ENCODE peak calls at places on chromosomes 13 and 19, in five cellular contexts. M, T, X, Y and D are unnamed samples.
A peak's percentile ranks its signal among the peaks of the same experiment; 100 is the strongest.

GRCh38 chr19:2727640-2727944 is 6.4 kb upstream of the DIRAS1 start:
- DNase-seq in X (no peak), M (no peak), T (no peak), Y (no peak), D (peak; percentile 49)

GRCh38 chr19:7902796-7903243 is 857 bp upstream of the MAP2K7 start:
- DNase-seq in T (no peak), M (no peak), X (no peak), Y (no peak), D (no peak)

GRCh38 chr13:61045197-61045596 is 370.5 kb downstream of the PCDH20 start:
- DNase-seq in M (no peak), X (no peak), Y (no peak), T (no peak), D (no peak)

GRCh38 chr19:50657672-50658437 is 8.6 kb downstream of the C19orf81 start:
- DNase-seq in T (peak; percentile 96), M (peak; percentile 99), Y (peak; percentile 44), X (peak; percentile 5), D (peak; percentile 94)

GRCh38 chr13:91185294-91185863 is 162.1 kb upstream of the MIR17HG start:
- DNase-seq in M (peak; percentile 7), X (no peak), Y (peak; percentile 9), T (no peak), D (peak; percentile 39)

GRCh38 chr19:41999878-42000208 is 5.8 kb upstream of the ATP1A3 start:
- DNase-seq in X (no peak), T (no peak), M (no peak), Y (no peak), D (peak; percentile 26)

GRCh38 chr19:47587295-47587694 is 14.3 kb upstream of the ZNF541 start:
- DNase-seq in X (no peak), T (no peak), M (no peak), Y (no peak), D (no peak)

GRCh38 chr19:39237200-39238184 is 7.3 kb downstream of the IFNL3 start:
- DNase-seq in X (peak; percentile 45), M (peak; percentile 3), T (peak; percentile 78), Y (peak; percentile 45), D (no peak)

GRCh38 chr13:36817996-36818395 is 1.0 kb upstream of the RFXAP start:
- DNase-seq in Y (no peak), M (no peak), T (no peak), X (no peak), D (no peak)

GRCh38 chr19:387777-388176 is 21.2 kb downstream of the C2CD4C start:
- DNase-seq in Y (no peak), X (no peak), T (no peak), M (no peak), D (no peak)

GRCh38 chr19:447816-448546 is 12.9 kb downstream of the SHC2 start:
- DNase-seq in Y (no peak), M (no peak), T (no peak), X (no peak), D (peak; percentile 89)

GRCh38 chr13:89514534-89515312 is 1832.8 kb upstream of the MIR17HG start:
- DNase-seq in Y (peak; percentile 50), T (no peak), M (no peak), X (no peak), D (no peak)

GRCh38 chr13:72932250-72932649 is 126.6 kb upstream of the KLF5 start:
- DNase-seq in M (no peak), Y (no peak), T (no peak), X (no peak), D (no peak)
- TF ChIP-seq ZBTB33 in M (no peak), Y (no peak), T (no peak), X (no peak), D (no peak)

DNA sequence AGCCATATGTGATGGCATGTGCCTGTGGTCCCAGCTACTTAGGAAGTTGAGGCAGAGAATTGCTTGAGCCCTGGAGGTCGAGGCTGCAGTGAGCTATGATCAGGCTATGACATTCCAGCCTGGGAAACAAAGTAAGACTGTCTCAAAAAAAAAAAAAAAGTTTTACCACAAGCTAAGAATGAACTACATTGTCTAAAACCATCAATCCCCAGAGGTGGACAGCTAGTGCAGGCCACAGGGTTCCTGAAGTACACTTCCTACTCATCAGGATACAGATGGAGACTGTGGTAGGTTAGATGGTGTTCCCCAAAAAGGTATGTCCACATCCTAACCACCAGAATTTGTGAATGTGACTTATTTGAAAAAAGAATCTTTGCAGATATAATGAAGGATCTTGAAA is 63.5 kb upstream of the DOCK9 start:
- DNase-seq in X (no peak), M (no peak), Y (no peak), T (no peak), D (no peak)
- H3K4me1 ChIP-seq in X (peaks cover 12% of the 10 kb centered on the region), M (peaks cover 4% of the 10 kb centered on the region), Y (no peaks in the 10 kb centered on the region), T (peaks cover 22% of the 10 kb centered on the region), D (peaks cover 11% of the 10 kb centered on the region)

DNA sequence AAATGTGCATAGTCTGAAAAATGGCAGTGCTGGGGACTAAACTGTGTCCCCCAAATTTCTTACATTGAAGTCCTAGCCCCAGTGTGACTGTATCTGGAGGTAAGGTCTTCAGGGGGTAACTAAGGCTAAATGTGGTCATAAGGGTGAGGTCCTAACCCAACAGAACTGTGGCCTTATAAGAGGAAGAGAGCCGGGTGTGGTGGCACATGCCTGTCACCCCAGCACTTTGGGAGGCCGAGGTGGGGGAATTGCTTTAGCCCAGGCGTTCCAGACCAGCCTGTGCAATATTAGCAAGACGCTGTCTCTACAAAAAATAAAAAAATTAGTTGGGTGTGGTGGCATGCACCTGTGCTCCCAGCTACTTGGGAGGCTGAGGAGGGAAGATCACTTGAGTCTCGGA is 17.8 kb downstream of the PROZ start:
- DNase-seq in T (no peak), X (no peak), M (no peak), Y (no peak), D (no peak)
- TF ChIP-seq ZBTB33 in T (no peak), X (no peak), M (no peak), Y (no peak), D (no peak)

GRCh38 chr13:110445183-110445582 is 116.3 kb downstream of the RAB20 start:
- DNase-seq in M (no peak), X (no peak), T (no peak), Y (no peak), D (no peak)
- H3K4me1 ChIP-seq in M (peaks cover 30% of the 10 kb centered on the region), X (peaks cover 41% of the 10 kb centered on the region), T (no peaks in the 10 kb centered on the region), Y (peaks cover 18% of the 10 kb centered on the region), D (peaks cover 9% of the 10 kb centered on the region)

DNA sequence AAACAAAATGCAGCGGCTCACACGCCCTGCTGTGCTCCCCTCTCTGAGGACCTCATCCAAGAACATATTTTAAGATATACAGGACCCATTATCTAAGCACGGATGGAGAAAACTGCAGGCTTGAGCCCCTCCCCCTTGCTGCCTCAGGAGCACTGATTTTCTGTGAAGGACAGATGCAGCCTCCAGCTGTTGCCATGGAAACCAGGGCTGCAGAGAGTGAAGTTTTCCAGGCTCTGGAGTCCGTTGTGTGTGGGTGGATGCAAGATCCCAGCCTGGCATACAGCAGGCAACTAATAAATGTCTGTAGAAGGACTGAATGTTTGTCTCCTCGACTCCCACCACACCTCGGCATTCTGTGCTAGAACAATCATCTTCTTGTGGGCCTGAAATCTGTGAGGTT is 105.6 kb upstream of the PEG3 start:
- DNase-seq in Y (no peak), M (no peak), X (no peak), T (no peak), D (peak; percentile 75)
- TF ChIP-seq ZBTB33 in Y (peak; percentile 25), M (no peak), X (no peak), T (no peak), D (no peak)

DNA sequence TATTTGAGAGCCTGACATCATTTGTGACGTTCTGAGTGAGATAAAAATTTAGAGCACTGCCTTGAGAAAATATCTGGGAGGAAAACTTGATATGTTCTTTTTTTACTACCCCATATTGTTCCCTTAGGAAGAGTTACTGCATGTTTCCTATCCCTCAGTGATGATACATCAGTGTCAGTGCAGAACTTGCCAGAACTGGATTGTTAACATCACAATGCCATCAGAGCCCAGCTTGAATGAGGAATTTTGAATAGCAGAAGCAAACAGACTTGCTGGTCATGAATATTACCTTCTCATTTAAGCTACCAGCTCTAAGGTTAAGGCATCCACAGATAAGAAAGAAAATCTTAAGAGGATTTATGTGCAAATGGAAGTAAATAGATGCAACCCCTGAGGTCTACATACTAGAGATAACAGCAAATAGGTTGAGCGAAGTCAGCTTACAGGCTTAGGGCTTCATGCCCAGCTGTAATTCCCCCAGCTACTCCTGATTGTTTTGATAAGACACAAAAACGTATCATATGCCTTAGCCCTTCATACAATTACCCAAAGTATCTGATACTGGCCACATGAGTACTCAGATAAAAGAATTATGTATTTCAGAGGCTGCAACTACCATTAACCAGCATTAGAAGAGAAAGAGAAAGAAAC is 313.7 kb upstream of the ATXN8OS start:
- DNase-seq in M (no peak), T (no peak), X (no peak), Y (no peak), D (peak; percentile 44)
- H3K4me1 ChIP-seq in M (no peaks in the 10 kb centered on the region), T (no peaks in the 10 kb centered on the region), X (no peaks in the 10 kb centered on the region), Y (no peaks in the 10 kb centered on the region), D (no peaks in the 10 kb centered on the region)

GRCh38 chr13:100875392-100876043 is 200.9 kb upstream of the TMTC4 start:
- DNase-seq in Y (no peak), T (no peak), X (peak; percentile 7), M (no peak), D (no peak)
- TF ChIP-seq ZBTB33 in Y (no peak), T (no peak), X (no peak), M (no peak), D (no peak)

DNA sequence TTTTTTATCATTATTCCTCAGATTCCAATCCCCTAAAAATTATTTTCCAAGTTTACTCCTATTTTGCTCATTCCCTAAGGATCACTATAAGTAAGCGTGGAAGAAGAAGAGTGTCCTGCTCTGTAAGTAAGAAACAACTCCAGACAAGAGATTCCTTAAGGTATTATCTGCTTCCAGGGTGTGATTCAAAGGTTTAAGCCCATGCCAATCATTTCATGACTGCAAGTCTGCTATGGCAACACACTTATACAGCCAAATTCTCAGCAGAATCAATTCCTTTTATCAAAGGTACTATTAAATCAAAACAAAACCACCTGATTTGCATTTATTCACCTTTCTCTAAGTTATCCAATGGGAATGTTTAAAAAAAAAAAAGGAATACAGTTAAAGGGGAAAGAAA is 43.7 kb downstream of the FOXO1 start:
- DNase-seq in T (no peak), Y (no peak), X (no peak), M (no peak), D (no peak)
- H3K4me1 ChIP-seq in T (no peaks in the 10 kb centered on the region), Y (peaks cover 69% of the 10 kb centered on the region), X (peaks cover 7% of the 10 kb centered on the region), M (peaks cover 7% of the 10 kb centered on the region), D (no peaks in the 10 kb centered on the region)